ENCODE peak calls at places on chromosomes 6 and 20, in eight cellular contexts. One of them, this sample, is unnamed.

GRCh38 chr6:73694711-73695411 is 1.1 kb upstream of the CD109 start:
- DNase-seq in upper lobe of left lung: no peak
- DNase-seq in SHP77: no peak
- DNase-seq in GM12892: no peak
- DNase-seq in activated naive CD8-positive, alpha-beta T cell treated with anti-CD3 and anti-CD28 coated beads for 36 hours: peak
- DNase-seq in activated gamma-delta T cell: no peak
- DNase-seq in foreskin fibroblast: peak
- DNase-seq in iPS-NIHi11: no peak
- DNase-seq in this sample: no peak

GRCh38 chr20:63453029-63453523 is 19.4 kb downstream of the KCNQ2 start:
- DNase-seq in upper lobe of left lung: peak
- DNase-seq in SHP77: peak
- DNase-seq in GM12892: no peak
- DNase-seq in activated naive CD8-positive, alpha-beta T cell treated with anti-CD3 and anti-CD28 coated beads for 36 hours: peak
- DNase-seq in activated gamma-delta T cell: no peak
- DNase-seq in foreskin fibroblast: no peak
- DNase-seq in iPS-NIHi11: peak
- DNase-seq in this sample: no peak

GRCh38 chr6:21171801-21172200 is 421.8 kb upstream of the SOX4 start:
- DNase-seq in upper lobe of left lung: no peak
- DNase-seq in SHP77: no peak
- DNase-seq in GM12892: no peak
- DNase-seq in activated naive CD8-positive, alpha-beta T cell treated with anti-CD3 and anti-CD28 coated beads for 36 hours: no peak
- DNase-seq in activated gamma-delta T cell: no peak
- DNase-seq in foreskin fibroblast: no peak
- DNase-seq in iPS-NIHi11: no peak
- DNase-seq in this sample: no peak

GRCh38 chr20:41654292-41654691 is 36.1 kb upstream of the CHD6 start:
- DNase-seq in upper lobe of left lung: no peak
- DNase-seq in SHP77: peak
- DNase-seq in GM12892: no peak
- DNase-seq in activated naive CD8-positive, alpha-beta T cell treated with anti-CD3 and anti-CD28 coated beads for 36 hours: no peak
- DNase-seq in activated gamma-delta T cell: no peak
- DNase-seq in foreskin fibroblast: no peak
- DNase-seq in iPS-NIHi11: peak
- DNase-seq in this sample: no peak

GRCh38 chr20:53763707-53764415 is 170.2 kb upstream of the ZNF217 start:
- DNase-seq in upper lobe of left lung: no peak
- DNase-seq in SHP77: peak
- DNase-seq in GM12892: no peak
- DNase-seq in activated naive CD8-positive, alpha-beta T cell treated with anti-CD3 and anti-CD28 coated beads for 36 hours: no peak
- DNase-seq in activated gamma-delta T cell: no peak
- DNase-seq in foreskin fibroblast: peak
- DNase-seq in iPS-NIHi11: peak
- DNase-seq in this sample: no peak

GRCh38 chr6:13299403-13299821 is 28.9 kb downstream of the TBC1D7 start:
- DNase-seq in upper lobe of left lung: no peak
- DNase-seq in SHP77: no peak
- DNase-seq in GM12892: no peak
- DNase-seq in activated naive CD8-positive, alpha-beta T cell treated with anti-CD3 and anti-CD28 coated beads for 36 hours: no peak
- DNase-seq in activated gamma-delta T cell: no peak
- DNase-seq in foreskin fibroblast: no peak
- DNase-seq in iPS-NIHi11: no peak
- DNase-seq in this sample: no peak

GRCh38 chr20:40339661-40340449 is 349.2 kb downstream of the MAFB start:
- DNase-seq in upper lobe of left lung: no peak
- DNase-seq in SHP77: no peak
- DNase-seq in GM12892: no peak
- DNase-seq in activated naive CD8-positive, alpha-beta T cell treated with anti-CD3 and anti-CD28 coated beads for 36 hours: no peak
- DNase-seq in activated gamma-delta T cell: no peak
- DNase-seq in foreskin fibroblast: no peak
- DNase-seq in iPS-NIHi11: no peak
- DNase-seq in this sample: no peak

GRCh38 chr6:98931710-98932109 is 16.0 kb downstream of the FBXL4 start:
- DNase-seq in upper lobe of left lung: no peak
- DNase-seq in SHP77: no peak
- DNase-seq in GM12892: no peak
- DNase-seq in activated naive CD8-positive, alpha-beta T cell treated with anti-CD3 and anti-CD28 coated beads for 36 hours: no peak
- DNase-seq in activated gamma-delta T cell: no peak
- DNase-seq in foreskin fibroblast: no peak
- DNase-seq in iPS-NIHi11: no peak
- DNase-seq in this sample: no peak

GRCh38 chr20:57030611-57031600 is 235.5 kb downstream of the BMP7 start:
- DNase-seq in upper lobe of left lung: no peak
- DNase-seq in SHP77: no peak
- DNase-seq in GM12892: no peak
- DNase-seq in activated naive CD8-positive, alpha-beta T cell treated with anti-CD3 and anti-CD28 coated beads for 36 hours: no peak
- DNase-seq in activated gamma-delta T cell: no peak
- DNase-seq in foreskin fibroblast: peak
- DNase-seq in iPS-NIHi11: peak
- DNase-seq in this sample: no peak

GRCh38 chr6:158068893-158069799 is 87.5 kb downstream of the SYNJ2 start:
- DNase-seq in upper lobe of left lung: no peak
- DNase-seq in SHP77: no peak
- DNase-seq in GM12892: no peak
- DNase-seq in activated naive CD8-positive, alpha-beta T cell treated with anti-CD3 and anti-CD28 coated beads for 36 hours: no peak
- DNase-seq in activated gamma-delta T cell: no peak
- DNase-seq in foreskin fibroblast: peak
- DNase-seq in iPS-NIHi11: peak
- DNase-seq in this sample: no peak

GRCh38 chr6:134061440-134061839 is 9.0 kb upstream of the SLC2A12 start:
- DNase-seq in upper lobe of left lung: no peak
- DNase-seq in SHP77: no peak
- DNase-seq in GM12892: no peak
- DNase-seq in activated naive CD8-positive, alpha-beta T cell treated with anti-CD3 and anti-CD28 coated beads for 36 hours: no peak
- DNase-seq in activated gamma-delta T cell: no peak
- DNase-seq in foreskin fibroblast: no peak
- DNase-seq in iPS-NIHi11: no peak
- DNase-seq in this sample: no peak

GRCh38 chr20:18414140-18414539 is 52.7 kb downstream of the DZANK1 start:
- DNase-seq in upper lobe of left lung: no peak
- DNase-seq in SHP77: no peak
- DNase-seq in GM12892: no peak
- DNase-seq in activated naive CD8-positive, alpha-beta T cell treated with anti-CD3 and anti-CD28 coated beads for 36 hours: no peak
- DNase-seq in activated gamma-delta T cell: no peak
- DNase-seq in foreskin fibroblast: no peak
- DNase-seq in iPS-NIHi11: no peak
- DNase-seq in this sample: no peak

GRCh38 chr6:130282234-130282995 is 59.7 kb upstream of the SAMD3 start:
- DNase-seq in upper lobe of left lung: no peak
- DNase-seq in SHP77: no peak
- DNase-seq in GM12892: no peak
- DNase-seq in activated naive CD8-positive, alpha-beta T cell treated with anti-CD3 and anti-CD28 coated beads for 36 hours: no peak
- DNase-seq in activated gamma-delta T cell: no peak
- DNase-seq in foreskin fibroblast: peak
- DNase-seq in iPS-NIHi11: peak
- DNase-seq in this sample: no peak

GRCh38 chr6:150752409-150752808 is 113.1 kb upstream of the MTHFD1L start:
- DNase-seq in upper lobe of left lung: no peak
- DNase-seq in SHP77: no peak
- DNase-seq in GM12892: no peak
- DNase-seq in activated naive CD8-positive, alpha-beta T cell treated with anti-CD3 and anti-CD28 coated beads for 36 hours: no peak
- DNase-seq in activated gamma-delta T cell: no peak
- DNase-seq in foreskin fibroblast: no peak
- DNase-seq in iPS-NIHi11: no peak
- DNase-seq in this sample: no peak

GRCh38 chr20:62039738-62040137 is 25.9 kb downstream of the TAF4 start:
- DNase-seq in upper lobe of left lung: no peak
- DNase-seq in SHP77: no peak
- DNase-seq in GM12892: no peak
- DNase-seq in activated naive CD8-positive, alpha-beta T cell treated with anti-CD3 and anti-CD28 coated beads for 36 hours: no peak
- DNase-seq in activated gamma-delta T cell: no peak
- DNase-seq in foreskin fibroblast: no peak
- DNase-seq in iPS-NIHi11: no peak
- DNase-seq in this sample: no peak

GRCh38 chr6:34680802-34681515 is 15.6 kb downstream of the ILRUN start:
- DNase-seq in upper lobe of left lung: no peak
- DNase-seq in SHP77: no peak
- DNase-seq in GM12892: no peak
- DNase-seq in activated naive CD8-positive, alpha-beta T cell treated with anti-CD3 and anti-CD28 coated beads for 36 hours: no peak
- DNase-seq in activated gamma-delta T cell: no peak
- DNase-seq in foreskin fibroblast: peak
- DNase-seq in iPS-NIHi11: no peak
- DNase-seq in this sample: no peak

GRCh38 chr6:160992323-160993314 is 1.1 kb downstream of the MAP3K4 start:
- DNase-seq in upper lobe of left lung: no peak
- DNase-seq in SHP77: peak
- DNase-seq in GM12892: no peak
- DNase-seq in activated naive CD8-positive, alpha-beta T cell treated with anti-CD3 and anti-CD28 coated beads for 36 hours: peak
- DNase-seq in activated gamma-delta T cell: no peak
- DNase-seq in foreskin fibroblast: peak
- DNase-seq in iPS-NIHi11: peak
- DNase-seq in this sample: no peak

GRCh38 chr6:158031445-158032353 is 50.0 kb downstream of the SYNJ2 start:
- DNase-seq in upper lobe of left lung: peak
- DNase-seq in SHP77: no peak
- DNase-seq in GM12892: no peak
- DNase-seq in activated naive CD8-positive, alpha-beta T cell treated with anti-CD3 and anti-CD28 coated beads for 36 hours: peak
- DNase-seq in activated gamma-delta T cell: no peak
- DNase-seq in foreskin fibroblast: peak
- DNase-seq in iPS-NIHi11: no peak
- DNase-seq in this sample: no peak

This sample was measured in GM19239.